ENCODE peak calls at places on chromosomes 4 and X, in eight cellular contexts. A, P, Q, F, M, J, O and X are unnamed samples. For H3K4me1, the result is how much of the 10 kb centered on the place peaks cover.

GRCh38 chrX:22666441-22666840 is 333.3 kb upstream of the DDX53 start:
- DNase-seq in A (peak), P (peak), Q (no peak), F (no peak), M (no peak), J (no peak), O (peak), X (no peak)

GRCh38 chrX:3393168-3393567 is 46.7 kb upstream of the MXRA5 start:
- DNase-seq in A (no peak), P (no peak), Q (no peak), F (no peak), M (no peak), J (no peak), O (no peak), X (no peak)

GRCh38 chrX:23742693-23743622 is at the start of gene ACOT9:
- DNase-seq in A (peak), P (peak), Q (peak), F (peak), M (peak), J (peak), O (peak), X (peak)

GRCh38 chr4:106208481-106209460 is 107.2 kb downstream of the TBCK start:
- DNase-seq in A (no peak), P (peak), Q (no peak), F (no peak), M (no peak), J (no peak), O (no peak), X (no peak)

GRCh38 chrX:137031517-137032377 is 2.0 kb downstream of the GPR101 start:
- DNase-seq in A (peak), P (peak), Q (no peak), F (no peak), M (no peak), J (no peak), O (peak), X (no peak)

GRCh38 chr4:148980782-148981181 is 538.6 kb upstream of the NR3C2 start:
- DNase-seq in A (no peak), P (no peak), Q (no peak), F (no peak), M (no peak), J (no peak), O (no peak), X (no peak)

GRCh38 chr4:112213091-112213490 is 18.5 kb upstream of the AP1AR start:
- DNase-seq in A (peak), P (no peak), Q (no peak), F (no peak), M (no peak), J (no peak), O (peak), X (no peak)

GRCh38 chrX:68761086-68761485 is 67.7 kb upstream of the EFNB1 start:
- DNase-seq in A (no peak), P (no peak), Q (peak), F (no peak), M (no peak), J (no peak), O (no peak), X (no peak)

GRCh38 chrX:106752101-106752678 is 25.7 kb downstream of the RNF128 start:
- DNase-seq in A (peak), P (peak), Q (no peak), F (no peak), M (no peak), J (no peak), O (peak), X (no peak)

DNA sequence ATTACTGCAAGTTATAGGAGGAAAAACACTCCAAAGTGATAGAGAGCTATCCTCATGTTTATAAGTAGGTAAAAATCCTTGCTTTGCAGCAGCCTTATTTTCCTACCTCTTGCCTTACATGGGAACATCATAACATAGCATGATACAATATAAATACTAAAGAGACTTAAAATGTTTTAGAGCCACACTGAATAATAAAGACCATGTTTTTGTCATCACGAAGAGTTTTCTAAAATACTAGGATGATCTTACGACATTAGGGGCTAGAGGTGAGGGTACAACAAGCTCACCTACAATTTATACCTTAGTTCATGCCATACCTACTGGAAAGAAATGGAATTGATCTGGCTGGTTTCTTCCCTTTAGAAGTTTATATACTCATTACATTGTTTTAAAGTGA is 184.8 kb downstream of the FBXW7 start:
- DNase-seq in A (no peak), P (no peak), Q (no peak), F (no peak), M (no peak), J (no peak), O (no peak), X (no peak)
- H3K4me3 ChIP-seq in A (peak), P (no peak), Q (peak), F (no peak), M (no peak), J (no peak), O (no peak), X (peak)

DNA sequence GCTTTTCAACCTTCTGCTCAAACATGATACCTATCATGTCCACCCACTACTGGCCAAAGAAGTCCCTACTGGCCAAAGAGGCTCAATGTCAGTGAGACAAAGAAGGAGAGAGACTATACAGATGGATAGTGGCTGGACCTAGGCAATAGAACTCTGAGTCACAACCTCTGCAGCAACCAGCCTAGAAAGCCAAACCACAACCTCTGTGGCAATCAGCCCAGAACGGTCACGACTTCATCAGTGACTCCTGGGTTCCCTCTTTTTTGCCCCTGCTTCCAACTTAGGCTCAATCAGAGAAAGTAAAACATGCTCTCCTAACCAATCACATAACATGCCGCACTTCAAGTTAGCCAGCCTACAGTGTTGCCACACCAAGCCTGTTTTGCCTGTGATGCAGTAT is 203.5 kb downstream of the ANAPC10 start:
- DNase-seq in A (peak), P (no peak), Q (no peak), F (peak), M (no peak), J (peak), O (peak), X (peak)
- TF ChIP-seq CTCF in A (no peak), P (no peak), Q (no peak), F (no peak), M (no peak), J (no peak), O (no peak), X (no peak)

GRCh38 chrX:120301497-120301896 is 9.8 kb downstream of the TMEM255A start:
- DNase-seq in A (peak), P (no peak), Q (no peak), F (no peak), M (no peak), J (no peak), O (no peak), X (no peak)

GRCh38 chrX:120299928-120300327 is 11.3 kb downstream of the TMEM255A start:
- DNase-seq in A (peak), P (peak), Q (no peak), F (no peak), M (no peak), J (no peak), O (no peak), X (no peak)

GRCh38 chrX:120304241-120304640 is 7.0 kb downstream of the TMEM255A start:
- DNase-seq in A (no peak), P (no peak), Q (no peak), F (no peak), M (no peak), J (no peak), O (no peak), X (no peak)

GRCh38 chrX:120301960-120302359 is 9.3 kb downstream of the TMEM255A start:
- DNase-seq in A (no peak), P (no peak), Q (no peak), F (no peak), M (no peak), J (no peak), O (no peak), X (no peak)

DNA sequence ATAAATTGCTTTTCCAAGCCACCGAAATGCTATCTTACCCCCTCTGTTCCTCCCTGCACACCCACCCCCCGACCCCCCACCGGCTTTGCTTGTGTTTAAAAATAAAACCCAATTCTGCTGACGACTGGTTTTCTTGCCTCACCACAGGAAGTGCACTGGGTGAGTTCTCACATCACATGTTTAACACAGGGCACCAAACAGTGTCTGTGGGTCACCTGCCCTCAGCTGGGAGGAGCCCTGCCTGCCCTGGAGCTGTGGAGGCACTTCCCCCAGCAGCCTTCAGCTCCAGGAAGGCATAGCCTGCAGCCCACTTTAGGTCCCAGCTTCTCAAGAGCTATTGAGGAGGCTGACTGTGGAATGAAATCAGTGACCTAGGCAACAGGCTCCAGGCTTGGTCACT is 8.8 kb downstream of the TMEM255A start:
- DNase-seq in A (peak), P (peak), Q (no peak), F (peak), M (peak), J (no peak), O (peak), X (no peak)
- H3K4me1 ChIP-seq in A (under half), P (under half), Q (under half), F (under half), M (under half), J (under half), O (under half), X (under half)

GRCh38 chrX:116170444-116170843 is at the start of gene AGTR2:
- DNase-seq in A (no peak), P (no peak), Q (no peak), F (no peak), M (no peak), J (no peak), O (no peak), X (no peak)
- H3K4me3 ChIP-seq in A (no peak), P (no peak), Q (no peak), F (no peak), M (no peak), J (no peak), O (no peak), X (no peak)